ENCODE peak calls at places on chromosomes 4 and X, in nine cellular contexts. H is stimulated activated CD8-positive, alpha-beta memory T cell treated with anti-CD3 and anti-CD28 coated beads, Interleukin-15, amount 100 ng/mL, for 24 hours; G is T-helper 2 cell; K is neural crest cell; N is NCI-H460; Q is HCT116; O is HS-5; M is AG10803; X is AG20443. S is an unnamed sample.
A peak's percentile ranks its signal among the peaks of the same experiment; 100 is the strongest.

GRCh38 chr4:4491396-4491893 is 50.4 kb downstream of the STX18 start:
- DNase-seq in X (no peak), G (no peak), K (no peak), Q (no peak), M (no peak), H (no peak), N (no peak), O (no peak), S (no peak)

GRCh38 chr4:88457307-88458090 is 580 bp downstream of the HERC5 start:
- DNase-seq in N (no peak), K (no peak), M (peak; percentile 2), G (peak; percentile 62), X (peak; percentile 54), O (no peak), H (peak; percentile 13), Q (peak; percentile 6), S (peak; percentile 52)

GRCh38 chr4:69859140-69859539 is 805 bp downstream of the SULT1E1 start:
- DNase-seq in M (no peak), X (no peak), O (no peak), K (no peak), H (no peak), G (no peak), N (no peak), Q (no peak), S (no peak)

GRCh38 chrX:74249963-74250362 is 54.0 kb upstream of the ZCCHC13 start:
- DNase-seq in N (peak; percentile 20), Q (no peak), O (no peak), H (no peak), K (no peak), G (no peak), X (no peak), M (no peak), S (no peak)

GRCh38 chrX:139538907-139539593 is 8.5 kb downstream of the F9 start:
- DNase-seq in G (no peak), O (no peak), N (no peak), Q (no peak), M (no peak), H (no peak), K (no peak), X (no peak), S (no peak)

GRCh38 chr4:77538574-77539157 is 67.0 kb upstream of the CXCL13 start:
- DNase-seq in G (no peak), M (no peak), K (no peak), H (no peak), Q (peak; percentile 27), X (no peak), O (no peak), N (no peak), S (no peak)

GRCh38 chr4:151730003-151730559 is 30.7 kb downstream of the GATB start:
- DNase-seq in Q (peak; percentile 10), X (no peak), N (peak; percentile 2), K (no peak), O (no peak), G (no peak), M (peak; percentile 10), H (no peak), S (no peak)

GRCh38 chrX:123665197-123665596 is 67.7 kb downstream of the THOC2 start:
- DNase-seq in O (no peak), G (no peak), X (no peak), H (no peak), N (no peak), K (no peak), Q (no peak), M (no peak), S (no peak)

GRCh38 chrX:41672643-41673042 is 16.1 kb upstream of the GPR34 start:
- DNase-seq in G (peak; percentile 52), N (no peak), H (no peak), K (no peak), M (no peak), X (no peak), Q (no peak), O (no peak), S (no peak)

GRCh38 chr4:30866444-30866843 is 146.3 kb downstream of the PCDH7 start:
- DNase-seq in Q (no peak), M (no peak), X (no peak), N (no peak), H (no peak), G (no peak), K (no peak), O (no peak), S (no peak)

GRCh38 chrX:132146456-132146855 is 18.6 kb upstream of the FRMD7 start:
- DNase-seq in K (no peak), O (no peak), H (no peak), N (no peak), X (no peak), G (peak; percentile 1), M (no peak), Q (no peak), S (no peak)

GRCh38 chr4:21366312-21366711 is 582.3 kb downstream of the KCNIP4 start:
- DNase-seq in N (no peak), G (no peak), K (no peak), M (no peak), O (no peak), H (no peak), X (no peak), Q (no peak), S (no peak)

GRCh38 chr4:1603413-1604135 is 80.5 kb downstream of the FAM53A start:
- DNase-seq in N (no peak), H (no peak), O (no peak), G (no peak), X (no peak), K (no peak), Q (no peak), M (no peak), S (no peak)

GRCh38 chrX:104833401-104833800 is 267.4 kb downstream of the IL1RAPL2 start:
- DNase-seq in O (no peak), Q (no peak), N (no peak), K (no peak), M (peak; percentile 2), H (no peak), G (no peak), X (no peak), S (no peak)

GRCh38 chrX:85052636-85053343 is 49.1 kb downstream of the APOOL start:
- DNase-seq in O (peak; percentile 58), H (no peak), X (peak; percentile 9), G (peak; percentile 0), M (peak; percentile 78), N (peak; percentile 39), Q (peak; percentile 15), K (no peak), S (no peak)

GRCh38 chr4:182126096-182126495 is 117.1 kb upstream of the TENM3 start:
- DNase-seq in M (no peak), X (no peak), Q (peak; percentile 2), O (no peak), H (no peak), N (no peak), K (no peak), G (no peak), S (no peak)

GRCh38 chrX:134172588-134173259 is 64.3 kb upstream of the CCDC160 start:
- DNase-seq in K (no peak), M (no peak), H (no peak), X (peak; percentile 39), O (no peak), N (no peak), G (peak; percentile 64), Q (no peak), S (peak; percentile 15)

GRCh38 chrX:22542641-22543040 is 269.9 kb downstream of the CBLL2 start:
- DNase-seq in Q (no peak), N (no peak), G (no peak), H (no peak), X (peak; percentile 17), O (no peak), K (no peak), M (peak; percentile 21), S (no peak)

GRCh38 chr4:126354784-126355183 is 1040.0 kb downstream of the FAT4 start:
- DNase-seq in K (no peak), M (no peak), O (no peak), X (no peak), G (no peak), Q (no peak), H (no peak), N (peak; percentile 3), S (no peak)

GRCh38 chr4:41143721-41144379 is 70.5 kb downstream of the APBB2 start:
- DNase-seq in M (peak; percentile 83), O (no peak), X (peak; percentile 43), K (no peak), N (no peak), H (no peak), G (no peak), Q (no peak), S (no peak)

GRCh38 chr4:183986645-183987528 is 81.8 kb downstream of the STOX2 start:
- DNase-seq in N (no peak), K (no peak), X (no peak), M (no peak), G (no peak), Q (no peak), H (no peak), O (no peak), S (no peak)

GRCh38 chrX:47877327-47877726 is 40.6 kb downstream of the ZNF81 start:
- DNase-seq in H (no peak), K (no peak), N (no peak), X (peak; percentile 13), M (no peak), Q (no peak), G (no peak), O (no peak), S (no peak)

S was measured in endothelial cell.